ENCODE peak calls at places on chromosomes 12 and 14, in five cellular contexts. C, O, R, U and D are unnamed samples.
A peak's percentile ranks its signal among the peaks of the same experiment; 100 is the strongest.

GRCh38 chr12:19129486-19130223 is at the start of gene PLEKHA5:
- DNase-seq in C (peak; percentile 51), R (peak; percentile 21), O (peak; percentile 64), U (peak; percentile 33), D (peak; percentile 70)

GRCh38 chr12:120224304-120225199 is 23.6 kb upstream of the RPLP0 start:
- DNase-seq in R (no peak), U (no peak), O (no peak), C (peak; percentile 79), D (no peak)

GRCh38 chr14:98244966-98245569 is 1026.9 kb downstream of the BCL11B start:
- DNase-seq in U (no peak), O (no peak), R (no peak), C (no peak), D (peak; percentile 3)

GRCh38 chr12:121165316-121165715 is 32.6 kb downstream of the P2RX7 start:
- DNase-seq in R (no peak), C (no peak), U (no peak), O (no peak), D (no peak)

GRCh38 chr12:22729898-22730443 is 105.0 kb downstream of the ETNK1 start:
- DNase-seq in O (peak; percentile 84), C (peak; percentile 48), R (no peak), U (no peak), D (no peak)

GRCh38 chr12:117497407-117497806 is 136.0 kb upstream of the NOS1 start:
- DNase-seq in U (no peak), C (no peak), O (no peak), R (no peak), D (no peak)

GRCh38 chr14:38121280-38121679 is 86.4 kb upstream of the SSTR1 start:
- DNase-seq in O (peak; percentile 13), U (no peak), C (no peak), R (no peak), D (no peak)

GRCh38 chr12:132717531-132718387 is 7.1 kb downstream of the PGAM5 start:
- DNase-seq in C (peak; percentile 77), U (no peak), O (no peak), R (no peak), D (no peak)

GRCh38 chr12:49872381-49872780 is 29.5 kb upstream of the BCDIN3D start:
- DNase-seq in C (no peak), U (no peak), O (no peak), R (no peak), D (no peak)

GRCh38 chr14:97395068-97395467 is 597.9 kb downstream of the VRK1 start:
- DNase-seq in R (no peak), O (no peak), C (no peak), U (no peak), D (no peak)

GRCh38 chr12:24780969-24781368 is 167.9 kb downstream of the BCAT1 start:
- DNase-seq in O (peak; percentile 45), U (no peak), R (no peak), C (peak; percentile 15), D (no peak)

GRCh38 chr12:125015680-125016310 is 22.4 kb downstream of the BRI3BP start:
- DNase-seq in C (no peak), U (no peak), R (no peak), O (no peak), D (no peak)

GRCh38 chr12:121830588-121831265 is 26.9 kb downstream of the SETD1B start:
- DNase-seq in U (no peak), O (no peak), C (no peak), R (no peak), D (no peak)

GRCh38 chr12:71201136-71201679 is 43.4 kb upstream of the TSPAN8 start:
- DNase-seq in C (no peak), U (no peak), O (no peak), R (no peak), D (no peak)

GRCh38 chr14:22848391-22849164 is 12.2 kb downstream of the MMP14 start:
- DNase-seq in U (peak; percentile 75), O (peak; percentile 99), C (no peak), R (no peak), D (no peak)

GRCh38 chr14:24241829-24242443 is 487 bp downstream of the TINF2 start:
- DNase-seq in O (peak; percentile 90), U (no peak), R (no peak), C (peak; percentile 98), D (peak; percentile 93)

GRCh38 chr12:120581998-120582397 is 796 bp upstream of the POP5 start:
- DNase-seq in O (no peak), U (no peak), C (no peak), R (no peak), D (no peak)

GRCh38 chr14:94041551-94042346 is 15.6 kb downstream of the OTUB2 start:
- DNase-seq in O (peak; percentile 85), R (no peak), U (no peak), C (no peak), D (no peak)

GRCh38 chr12:117830471-117830870 is 138.3 kb downstream of the KSR2 start:
- DNase-seq in R (no peak), O (no peak), C (no peak), U (no peak), D (peak; percentile 69)

GRCh38 chr12:31321565-31322228 is 4.3 kb downstream of the SINHCAF start:
- DNase-seq in C (no peak), U (no peak), O (peak; percentile 39), R (no peak), D (no peak)

GRCh38 chr12:122951406-122951805 is 14.9 kb downstream of the ABCB9 start:
- DNase-seq in O (peak; percentile 43), R (no peak), C (no peak), U (no peak), D (no peak)

GRCh38 chr14:60665178-60665555 is 15.9 kb upstream of the SIX1 start:
- DNase-seq in R (no peak), O (no peak), C (no peak), U (no peak), D (no peak)

GRCh38 chr12:122421263-122421814 is 1.1 kb downstream of the CLIP1 start:
- DNase-seq in U (peak; percentile 58), O (peak; percentile 64), R (no peak), C (peak; percentile 66), D (peak; percentile 45)

GRCh38 chr12:75665216-75665615 is 153.8 kb upstream of the KRR1 start:
- DNase-seq in C (no peak), O (no peak), U (no peak), R (no peak), D (no peak)

GRCh38 chr14:93109572-93110481 is 5.9 kb downstream of the ITPK1 start:
- DNase-seq in O (no peak), R (no peak), C (no peak), U (no peak), D (no peak)

GRCh38 chr12:56280849-56281248 is 14.1 kb downstream of the COQ10A start:
- DNase-seq in C (no peak), O (no peak), R (no peak), U (no peak), D (no peak)

GRCh38 chr14:99462211-99462610 is 18.4 kb downstream of the SETD3 start:
- DNase-seq in C (no peak), R (no peak), U (no peak), O (no peak), D (no peak)

GRCh38 chr12:65522956-65523857 is 244.7 kb downstream of the MSRB3 start:
- DNase-seq in O (no peak), U (no peak), R (no peak), C (no peak), D (no peak)

GRCh38 chr12:2813573-2814185 is 1.2 kb downstream of the ITFG2 start:
- DNase-seq in R (no peak), U (peak; percentile 34), O (peak; percentile 75), C (peak; percentile 76), D (peak; percentile 73)

GRCh38 chr14:81384900-81385299 is 15.2 kb downstream of the STON2 start:
- DNase-seq in U (no peak), R (no peak), C (no peak), O (peak; percentile 21), D (no peak)

GRCh38 chr12:51630256-51630880 is 39.3 kb downstream of the SCN8A start:
- DNase-seq in O (no peak), C (no peak), R (no peak), U (no peak), D (no peak)